ENCODE peak calls at places on chromosome 12, in seven cellular contexts. D is BJ, L is heart left ventricle, K is mucosa of descending colon, E is fibroblast of villous mesenchyme, N is mammary epithelial cell, P is esophagus muscularis mucosa. O is an unnamed sample.

GRCh38 chr12:46699986-46700385 is 125.8 kb downstream of the SLC38A4 start:
- DNase-seq in D (no peak), L (no peak), K (no peak), E (peak), N (no peak), P (no peak), O (no peak)

GRCh38 chr12:129550353-129550752 is 353.5 kb downstream of the TMEM132D start:
- DNase-seq in D (no peak), L (no peak), K (peak), E (no peak), N (no peak), P (no peak), O (no peak)

GRCh38 chr12:56487448-56488040 is 417 bp downstream of the GLS2 start:
- DNase-seq in D (no peak), L (peak), K (peak), E (peak), N (peak), P (no peak), O (peak)

GRCh38 chr12:32201096-32201495 is 94.4 kb downstream of the BICD1 start:
- DNase-seq in D (no peak), L (no peak), K (no peak), E (no peak), N (no peak), P (no peak), O (no peak)

GRCh38 chr12:118428643-118429042 is 52.3 kb downstream of the SUDS3 start:
- DNase-seq in D (no peak), L (no peak), K (no peak), E (peak), N (no peak), P (no peak), O (no peak)

GRCh38 chr12:94180558-94181296 is 32.4 kb downstream of the PLXNC1 start:
- DNase-seq in D (no peak), L (no peak), K (no peak), E (no peak), N (peak), P (no peak), O (no peak)

GRCh38 chr12:12474931-12475485 is 87.7 kb downstream of the DUSP16 start:
- DNase-seq in D (no peak), L (peak), K (peak), E (no peak), N (no peak), P (no peak), O (peak)

GRCh38 chr12:51365276-51365675 is 18.8 kb upstream of the CELA1 start:
- DNase-seq in D (no peak), L (no peak), K (no peak), E (no peak), N (no peak), P (no peak), O (no peak)

GRCh38 chr12:1559729-1560128 is 34.7 kb downstream of the FBXL14 start:
- DNase-seq in D (no peak), L (no peak), K (no peak), E (no peak), N (no peak), P (no peak), O (no peak)

GRCh38 chr12:103462675-103463074 is 33.1 kb downstream of the C12orf42 start:
- DNase-seq in D (no peak), L (no peak), K (no peak), E (no peak), N (no peak), P (no peak), O (no peak)

GRCh38 chr12:62210422-62210821 is 49.8 kb upstream of the USP15 start:
- DNase-seq in D (no peak), L (no peak), K (peak), E (peak), N (no peak), P (no peak), O (peak)

GRCh38 chr12:63420206-63420644 is 248.1 kb downstream of the DPY19L2 start:
- DNase-seq in D (no peak), L (peak), K (peak), E (peak), N (peak), P (no peak), O (peak)

GRCh38 chr12:11769723-11770514 is 120.4 kb downstream of the ETV6 start:
- DNase-seq in D (no peak), L (no peak), K (peak), E (no peak), N (no peak), P (no peak), O (no peak)

DNA sequence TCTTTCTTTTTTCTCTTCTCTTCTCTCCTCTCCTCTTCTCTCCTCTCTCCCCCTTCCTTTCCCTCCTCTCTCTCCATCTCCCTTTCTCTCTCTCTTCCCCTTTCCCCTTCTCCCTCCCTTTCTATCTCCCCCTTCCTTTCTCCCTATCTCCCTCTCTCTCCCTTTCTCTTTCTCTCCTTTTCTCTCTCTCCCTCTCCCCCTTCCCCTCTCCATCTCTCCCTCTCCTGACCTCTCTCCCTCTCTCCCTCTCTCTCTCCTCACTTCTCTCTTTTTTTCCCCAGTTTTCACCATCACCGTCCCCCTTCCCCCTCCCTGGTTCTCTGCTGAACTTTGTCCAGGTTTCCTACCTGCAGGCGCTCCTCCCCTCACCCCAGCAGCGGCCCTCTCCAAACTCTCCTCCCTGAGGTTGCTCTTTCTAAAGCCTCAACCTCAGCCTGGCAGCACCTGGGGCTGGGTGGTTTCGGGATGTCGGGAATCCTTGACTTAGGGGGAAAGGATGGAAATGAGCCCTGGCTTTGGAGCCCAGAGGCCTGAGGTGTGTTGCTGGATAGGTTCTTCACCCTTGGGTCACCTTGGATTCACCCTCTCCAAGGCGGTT is 14.7 kb upstream of the TBX3 start:
- DNase-seq in D (no peak), L (no peak), K (no peak), E (no peak), N (no peak), P (no peak), O (no peak)
- H3K4me3 ChIP-seq in D (peak), L (peak), K (no peak), E (peak), N (no peak), P (peak), O (peak)

DNA sequence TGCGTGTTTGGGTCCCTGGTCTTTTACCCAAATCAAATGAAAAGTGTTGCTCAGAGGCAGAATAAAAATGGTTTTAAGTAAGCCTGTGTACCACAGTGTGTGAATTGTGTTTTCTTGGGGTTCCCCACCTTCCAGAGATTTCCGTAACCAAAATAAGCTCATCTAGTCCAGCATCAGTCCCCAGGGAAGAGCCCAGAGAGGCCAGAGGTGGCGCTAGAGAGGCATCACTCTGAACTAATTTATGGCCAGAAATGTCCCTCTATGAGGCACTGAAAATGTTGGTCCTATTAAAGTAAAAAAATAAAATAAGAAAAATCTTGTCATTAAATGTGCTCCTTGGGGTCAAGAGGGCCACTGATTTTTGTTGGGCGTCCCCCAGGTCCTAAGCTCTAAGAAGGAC is 24.9 kb upstream of the PRKAB1 start:
- DNase-seq in D (no peak), L (no peak), K (no peak), E (no peak), N (no peak), P (no peak), O (no peak)
- TF ChIP-seq CTCF in D (no peak), L (peak), K (no peak), E (peak), N (no peak), P (no peak), O (peak)

GRCh38 chr12:71158361-71158882 is 623 bp upstream of the TSPAN8 start:
- DNase-seq in D (no peak), L (no peak), K (peak), E (no peak), N (no peak), P (no peak), O (peak)
- H3K4me3 ChIP-seq in D (no peak), L (no peak), K (no peak), E (no peak), N (no peak), P (no peak), O (no peak)

GRCh38 chr12:100437038-100437841 is 36.4 kb upstream of the NR1H4 start:
- DNase-seq in D (no peak), L (no peak), K (peak), E (no peak), N (no peak), P (no peak), O (no peak)

GRCh38 chr12:100439797-100440196 is 33.9 kb upstream of the NR1H4 start:
- DNase-seq in D (no peak), L (no peak), K (no peak), E (no peak), N (no peak), P (no peak), O (no peak)

GRCh38 chr12:100435948-100436347 is 37.7 kb upstream of the NR1H4 start:
- DNase-seq in D (no peak), L (no peak), K (no peak), E (no peak), N (no peak), P (no peak), O (no peak)

DNA sequence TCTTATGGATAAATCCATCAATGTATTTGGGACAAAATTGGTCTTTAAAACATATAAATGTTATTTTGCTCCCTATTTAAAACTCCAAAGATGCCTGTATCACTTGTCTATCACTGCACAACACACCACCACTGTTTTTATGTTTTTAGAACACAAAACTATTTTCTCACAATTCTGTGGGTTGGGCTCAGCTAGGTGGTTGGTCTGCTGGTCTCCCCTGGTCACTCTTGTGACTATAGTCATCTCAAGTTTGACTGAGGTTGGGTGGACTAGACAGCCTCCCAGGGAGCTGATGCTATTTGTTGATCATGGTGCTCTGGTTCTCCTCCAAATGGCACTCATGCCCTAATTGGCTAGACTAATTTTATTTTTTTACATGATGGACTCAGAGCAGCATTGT is 39.5 kb upstream of the NR1H4 start:
- DNase-seq in D (no peak), L (no peak), K (no peak), E (no peak), N (no peak), P (no peak), O (no peak)
- TF ChIP-seq CTCF in D (no peak), L (no peak), K (no peak), E (no peak), N (no peak), P (no peak), O (no peak)

O was measured in cardiac fibroblast.